ENCODE peak calls at places on chromosomes 12 and 14, in seven cellular contexts. V is HEK293T, P is WTC11, G is K562, L is HepG2, O is H1, E is GM12878. J is an unnamed sample.

GRCh38 chr12:106987846-106988245 is 900 bp upstream of the MTERF2 start:
- DNase-seq in V (no peak), G (no peak), P (no peak), L (no peak), O (no peak), E (no peak), J (no peak)

GRCh38 chr14:85934123-85934885 is 404.4 kb downstream of the FLRT2 start:
- DNase-seq in G (no peak), O (no peak), E (peak; percentile 66), L (peak; percentile 15), P (no peak), V (no peak), J (no peak)

GRCh38 chr12:74365178-74365964 is 172.3 kb upstream of the ATXN7L3B start:
- DNase-seq in E (no peak), G (peak; percentile 36), V (peak; percentile 16), P (peak; percentile 48), L (peak; percentile 21), O (peak; percentile 60), J (no peak)

GRCh38 chr14:67665886-67666285 is 8.5 kb downstream of the VTI1B start:
- DNase-seq in L (no peak), P (no peak), V (no peak), E (no peak), G (no peak), O (no peak), J (no peak)

GRCh38 chr12:44385964-44386363 is 490.2 kb downstream of the NELL2 start:
- DNase-seq in O (no peak), L (no peak), V (no peak), G (no peak), P (no peak), E (no peak), J (no peak)

GRCh38 chr12:111322336-111323250 is 46.3 kb downstream of the PHETA1 start:
- DNase-seq in O (no peak), G (no peak), P (no peak), L (no peak), V (no peak), E (no peak), J (no peak)

GRCh38 chr12:115405471-115405860 is 721.5 kb upstream of the TBX3 start:
- DNase-seq in E (no peak), O (no peak), V (no peak), P (no peak), L (no peak), G (no peak), J (no peak)

GRCh38 chr14:69708586-69709169 is 58.3 kb upstream of the SRSF5 start:
- DNase-seq in P (peak; percentile 66), V (peak; percentile 44), O (no peak), G (no peak), L (peak; percentile 41), E (no peak), J (no peak)

GRCh38 chr12:67698711-67699603 is 50.4 kb downstream of the DYRK2 start:
- DNase-seq in L (no peak), V (no peak), P (no peak), E (peak; percentile 98), G (no peak), O (no peak), J (no peak)

GRCh38 chr14:21039059-21039422 is 3.1 kb upstream of the RNASE7 start:
- DNase-seq in E (no peak), O (peak; percentile 54), V (no peak), G (no peak), P (peak; percentile 68), L (peak; percentile 73), J (no peak)

GRCh38 chr14:68774771-68775613 is 17.9 kb downstream of the ZFP36L1 start:
- DNase-seq in E (no peak), V (no peak), O (no peak), P (no peak), L (peak; percentile 78), G (no peak), J (no peak)

GRCh38 chr12:54216580-54217308 is 28.0 kb upstream of the SMUG1 start:
- DNase-seq in E (no peak), L (peak; percentile 79), V (peak; percentile 80), G (peak; percentile 82), P (peak; percentile 86), O (peak; percentile 90), J (peak; percentile 86)

GRCh38 chr14:54585214-54585613 is 18.3 kb downstream of the SAMD4A start:
- DNase-seq in V (no peak), O (no peak), G (no peak), E (no peak), L (no peak), P (no peak), J (no peak)

GRCh38 chr12:3752096-3752709 is 706 bp downstream of the CRACR2A start:
- DNase-seq in P (no peak), V (no peak), E (peak; percentile 45), L (peak; percentile 13), O (peak; percentile 33), G (peak; percentile 41), J (peak; percentile 12)

GRCh38 chr14:52935847-52936246 is 15.0 kb downstream of the FERMT2 start:
- DNase-seq in E (no peak), O (no peak), L (no peak), G (no peak), V (no peak), P (no peak), J (no peak)

GRCh38 chr14:52937869-52938268 is 13.0 kb downstream of the FERMT2 start:
- DNase-seq in O (no peak), E (no peak), V (no peak), P (no peak), L (no peak), G (no peak), J (no peak)

GRCh38 chr14:52936437-52936836 is 14.4 kb downstream of the FERMT2 start:
- DNase-seq in P (no peak), V (no peak), O (no peak), E (no peak), G (no peak), L (no peak), J (no peak)

GRCh38 chr14:52939427-52939826 is 11.4 kb downstream of the FERMT2 start:
- DNase-seq in L (no peak), G (no peak), E (no peak), P (no peak), O (no peak), V (no peak), J (no peak)

DNA sequence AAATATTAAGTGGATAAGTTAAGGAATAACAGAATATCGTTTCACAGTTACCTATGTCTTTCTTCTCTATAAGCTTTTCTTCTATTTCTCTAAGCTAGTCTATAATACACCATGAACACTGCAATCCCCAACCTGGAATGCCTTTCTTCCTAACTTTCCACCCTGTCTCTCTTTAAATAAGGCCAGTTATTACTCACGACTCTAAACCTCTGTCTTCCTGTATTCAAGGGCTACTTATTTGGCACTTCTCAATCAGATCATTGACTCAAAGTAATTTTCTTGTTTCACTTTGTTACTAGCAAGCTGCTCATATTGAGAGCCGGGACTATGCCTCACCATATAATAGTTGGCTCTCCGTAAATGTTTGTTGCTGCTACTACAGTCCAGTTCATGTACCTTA is 13.5 kb downstream of the FERMT2 start:
- DNase-seq in L (no peak), V (no peak), P (no peak), E (no peak), G (no peak), O (no peak), J (no peak)
- TF ChIP-seq SP1 in L (no peak), V (no peak), P (no peak), E (no peak), G (no peak), O (no peak), J (no peak)

GRCh38 chr12:121107681-121108080 is 25.0 kb upstream of the P2RX7 start:
- DNase-seq in L (no peak), V (no peak), G (no peak), P (no peak), O (no peak), E (no peak), J (no peak)
- TF ChIP-seq SP1 in L (no peak), V (no peak), G (no peak), P (no peak), O (no peak), E (no peak), J (no peak)

DNA sequence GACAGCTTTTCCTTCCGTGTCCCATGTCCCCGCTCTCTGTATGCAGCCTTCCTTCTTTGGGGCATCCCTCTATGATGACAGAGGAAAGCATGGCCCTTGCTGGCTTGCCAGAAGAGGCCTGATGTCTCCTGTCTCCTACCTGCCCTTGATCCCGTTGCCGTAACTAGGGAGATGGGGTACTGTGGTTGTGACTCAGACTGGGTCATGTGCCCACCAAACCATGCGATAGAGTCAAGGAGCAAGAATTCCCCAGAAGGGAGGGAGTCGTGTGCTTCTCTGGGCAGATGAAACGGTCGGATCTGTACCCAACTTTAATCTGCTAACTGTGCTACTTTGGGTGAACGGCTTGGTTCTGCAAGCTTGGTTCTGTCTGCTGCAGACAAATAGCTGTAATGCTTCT is 99.1 kb upstream of the DYNC1H1 start:
- DNase-seq in E (no peak), V (no peak), O (no peak), L (no peak), P (no peak), G (no peak), J (no peak)
- TF ChIP-seq SP1 in E (no peak), V (no peak), O (no peak), L (no peak), P (no peak), G (no peak), J (no peak)

DNA sequence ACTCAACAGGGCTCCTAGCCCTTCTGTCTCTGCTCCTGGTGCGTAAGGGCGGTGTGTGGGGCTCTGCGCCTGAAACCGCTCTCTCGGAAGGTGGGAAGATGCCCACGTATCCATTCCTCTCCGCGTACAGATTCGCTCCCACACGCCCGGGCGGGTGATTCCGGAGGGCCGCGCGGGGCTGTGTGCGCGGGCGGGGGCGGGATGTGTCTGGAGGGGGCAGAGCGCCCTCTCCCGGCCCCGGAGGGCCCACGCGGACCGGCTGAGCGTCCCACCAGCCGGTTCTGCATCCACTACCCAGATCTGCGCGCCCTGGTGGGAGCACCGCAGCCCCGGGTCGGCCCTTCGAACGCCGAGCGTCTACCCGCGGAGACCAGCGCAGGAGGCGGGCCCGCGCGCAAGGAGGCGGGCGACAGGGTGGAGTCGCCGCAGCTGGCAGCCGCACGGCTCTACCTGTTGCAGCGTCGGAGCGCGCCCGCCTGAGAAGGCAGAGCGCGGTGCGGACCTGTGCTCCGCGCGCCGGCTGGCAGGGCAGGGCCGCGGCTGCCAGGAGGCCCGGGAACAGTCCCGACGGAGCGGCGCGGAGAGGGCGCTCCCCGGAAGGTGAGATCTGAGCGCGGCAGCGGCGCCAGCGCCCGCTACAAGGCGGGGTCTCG is 1.4 kb upstream of the KCNK13 start:
- DNase-seq in G (peak; percentile 62), O (peak; percentile 85), E (no peak), V (peak; percentile 86), P (peak; percentile 81), L (peak; percentile 34), J (peak; percentile 59)
- TF ChIP-seq SP1 in G (no peak), O (no peak), E (no peak), V (no peak), P (peak; percentile 78), L (no peak), J (no peak)